ENCODE peak calls at places on chromosome 19, in six cellular contexts. F is HCT116, Y is GM23338, P is PC-3, N is neural progenitor cell, T is OCI-LY7. R is an unnamed sample.

GRCh38 chr19:19900124-19900523 is 622 bp upstream of the ZNF93 start:
- DNase-seq in F (no peak), Y (peak; percentile 33), P (no peak), N (no peak), T (no peak), R (no peak)

GRCh38 chr19:21432590-21432989 is 35.7 kb downstream of the ZNF493 start:
- DNase-seq in F (no peak), Y (no peak), P (no peak), N (no peak), T (no peak), R (no peak)

GRCh38 chr19:7224205-7224833 is 69.9 kb downstream of the INSR start:
- DNase-seq in F (no peak), Y (no peak), P (peak; percentile 16), N (no peak), T (no peak), R (no peak)

GRCh38 chr19:29477831-29478577 is 47.8 kb upstream of the VSTM2B start:
- DNase-seq in F (no peak), Y (no peak), P (no peak), N (no peak), T (no peak), R (no peak)

GRCh38 chr19:1447944-1448343 is 2.0 kb upstream of the APC2 start:
- DNase-seq in F (no peak), Y (no peak), P (no peak), N (no peak), T (no peak), R (no peak)

GRCh38 chr19:10640361-10640760 is 13.8 kb upstream of the ILF3 start:
- DNase-seq in F (no peak), Y (no peak), P (no peak), N (no peak), T (no peak), R (no peak)

GRCh38 chr19:10037367-10037766 is 24.1 kb downstream of the RDH8 start:
- DNase-seq in F (no peak), Y (no peak), P (no peak), N (no peak), T (no peak), R (no peak)

GRCh38 chr19:39544201-39544903 is 4.4 kb upstream of the EID2 start:
- DNase-seq in F (no peak), Y (no peak), P (no peak), N (no peak), T (no peak), R (no peak)

GRCh38 chr19:38669532-38669931 is 22.1 kb downstream of the ACTN4 start:
- DNase-seq in F (no peak), Y (no peak), P (no peak), N (no peak), T (no peak), R (peak; percentile 31)

GRCh38 chr19:16025108-16026101 is 50.9 kb upstream of the TPM4 start:
- DNase-seq in F (peak; percentile 56), Y (peak; percentile 52), P (peak; percentile 71), N (peak; percentile 36), T (peak; percentile 22), R (peak; percentile 19)

GRCh38 chr19:35295792-35296462 is 4.0 kb downstream of the MAG start:
- DNase-seq in F (no peak), Y (peak; percentile 73), P (no peak), N (no peak), T (peak; percentile 92), R (peak; percentile 39)

GRCh38 chr19:1521636-1522035 is 2.2 kb upstream of the PLK5 start:
- DNase-seq in F (no peak), Y (no peak), P (no peak), N (no peak), T (no peak), R (no peak)

GRCh38 chr19:8110931-8111330 is 38.5 kb downstream of the FBN3 start:
- DNase-seq in F (no peak), Y (no peak), P (no peak), N (no peak), T (no peak), R (no peak)

GRCh38 chr19:49581007-49581508 is at the start of gene PRRG2:
- DNase-seq in F (peak; percentile 62), Y (peak; percentile 86), P (peak; percentile 69), N (no peak), T (no peak), R (no peak)

GRCh38 chr19:16376649-16377048 is 52.0 kb downstream of the KLF2 start:
- DNase-seq in F (no peak), Y (peak; percentile 82), P (peak; percentile 31), N (peak; percentile 34), T (peak; percentile 58), R (no peak)

GRCh38 chr19:1315470-1316166 is 29.9 kb downstream of the EFNA2 start:
- DNase-seq in F (peak; percentile 18), Y (peak; percentile 78), P (peak; percentile 50), N (peak; percentile 77), T (no peak), R (peak; percentile 34)

GRCh38 chr19:58332697-58333096 is 5.9 kb downstream of the ZSCAN22 start:
- DNase-seq in F (no peak), Y (no peak), P (no peak), N (no peak), T (no peak), R (no peak)

GRCh38 chr19:10005632-10006334 is 4.5 kb downstream of the COL5A3 start:
- DNase-seq in F (no peak), Y (no peak), P (no peak), N (no peak), T (no peak), R (no peak)

GRCh38 chr19:35363711-35364425 is 5.6 kb downstream of the FFAR3 start:
- DNase-seq in F (no peak), Y (no peak), P (no peak), N (no peak), T (no peak), R (no peak)

GRCh38 chr19:10260141-10260584 is 8.1 kb downstream of the MRPL4 start:
- DNase-seq in F (peak; percentile 23), Y (no peak), P (peak; percentile 56), N (no peak), T (no peak), R (no peak)

GRCh38 chr19:27733551-27734266 is 1479.2 kb downstream of the UQCRFS1 start:
- DNase-seq in F (no peak), Y (no peak), P (no peak), N (no peak), T (no peak), R (no peak)

GRCh38 chr19:34096020-34096915 is 76.0 kb upstream of the LSM14A start:
- DNase-seq in F (peak; percentile 66), Y (peak; percentile 83), P (peak; percentile 72), N (peak; percentile 80), T (peak; percentile 68), R (peak; percentile 47)

GRCh38 chr19:36672368-36672767 is 5.7 kb upstream of the ZNF461 start:
- DNase-seq in F (no peak), Y (no peak), P (no peak), N (no peak), T (no peak), R (no peak)

GRCh38 chr19:43503501-43504425 is 783 bp downstream of the PHLDB3 start:
- DNase-seq in F (peak; percentile 83), Y (peak; percentile 99), P (peak; percentile 91), N (peak; percentile 99), T (peak; percentile 97), R (peak; percentile 97)

GRCh38 chr19:43501661-43502418 is 2.7 kb downstream of the PHLDB3 start:
- DNase-seq in F (no peak), Y (peak; percentile 94), P (no peak), N (peak; percentile 64), T (no peak), R (no peak)

GRCh38 chr19:43505186-43505456 is 575 bp upstream of the PHLDB3 start:
- DNase-seq in F (no peak), Y (no peak), P (no peak), N (no peak), T (no peak), R (no peak)

GRCh38 chr19:43504426-43505185 is at the start of gene PHLDB3:
- DNase-seq in F (no peak), Y (peak; percentile 65), P (peak; percentile 17), N (no peak), T (no peak), R (peak; percentile 39)

DNA sequence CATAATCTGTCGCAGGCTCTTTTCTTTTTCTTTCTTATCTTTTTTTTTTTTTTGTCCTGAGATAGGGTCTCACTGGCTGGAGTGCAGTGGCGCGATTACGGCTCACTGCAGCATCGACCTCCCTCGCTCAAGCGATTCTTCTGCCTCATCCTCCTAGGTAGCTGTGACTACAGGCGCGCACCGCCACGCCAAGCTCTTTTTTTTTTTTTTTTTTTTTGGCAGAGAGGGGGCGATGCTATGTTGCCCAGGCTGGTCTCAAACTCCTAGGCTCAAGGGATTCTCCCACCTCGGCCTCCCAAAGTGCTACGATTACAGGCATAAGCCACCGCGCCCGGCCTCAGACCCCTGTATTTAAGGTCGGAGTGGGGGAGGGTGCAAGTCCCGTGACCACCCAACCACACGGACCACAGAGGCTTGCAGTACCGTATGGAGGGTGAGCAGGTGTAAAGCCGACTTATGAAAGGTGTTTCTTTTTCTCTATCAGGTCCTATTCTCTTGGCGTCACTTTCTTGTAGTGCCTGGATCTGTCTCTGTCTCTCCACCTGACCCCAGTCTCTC is 2.0 kb downstream of the PHLDB3 start:
- DNase-seq in F (no peak), Y (no peak), P (no peak), N (no peak), T (no peak), R (no peak)
- H3K27ac ChIP-seq in F (no peak overlapping the region), Y (no peak overlapping the region), P (no peak overlapping the region), N (no peak overlapping the region), T (no peak overlapping the region), R (no peak overlapping the region)

GRCh38 chr19:245457-245856 is 45.7 kb downstream of the PLPP2 start:
- DNase-seq in F (no peak), Y (no peak), P (no peak), N (no peak), T (no peak), R (no peak)

DNA sequence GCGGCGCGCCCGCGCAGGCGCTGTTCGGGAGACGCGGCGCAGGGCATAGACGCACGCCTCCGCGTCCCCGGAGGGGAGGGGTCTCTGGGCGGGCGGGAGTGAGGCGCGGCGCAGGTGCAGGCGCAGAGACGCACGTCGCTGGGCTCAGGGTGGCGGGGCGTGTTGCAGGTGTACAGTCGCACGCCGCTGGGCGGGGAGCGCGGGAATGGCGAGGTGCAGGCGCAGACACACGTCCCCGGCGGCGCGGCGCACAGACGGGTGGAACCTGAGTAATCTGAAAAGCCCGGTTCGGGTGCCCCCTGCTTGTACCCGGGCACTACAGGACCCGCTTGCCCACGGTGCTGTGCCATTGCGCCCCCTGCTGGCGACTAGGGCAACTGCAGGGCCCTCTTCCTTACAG is 44.7 kb downstream of the PLPP2 start:
- DNase-seq in F (no peak), Y (peak; percentile 24), P (no peak), N (no peak), T (peak; percentile 12), R (no peak)
- TF ChIP-seq EZH2phosphoT487 in F (no peak), Y (no peak), P (no peak), N (no peak), T (no peak), R (no peak)

DNA sequence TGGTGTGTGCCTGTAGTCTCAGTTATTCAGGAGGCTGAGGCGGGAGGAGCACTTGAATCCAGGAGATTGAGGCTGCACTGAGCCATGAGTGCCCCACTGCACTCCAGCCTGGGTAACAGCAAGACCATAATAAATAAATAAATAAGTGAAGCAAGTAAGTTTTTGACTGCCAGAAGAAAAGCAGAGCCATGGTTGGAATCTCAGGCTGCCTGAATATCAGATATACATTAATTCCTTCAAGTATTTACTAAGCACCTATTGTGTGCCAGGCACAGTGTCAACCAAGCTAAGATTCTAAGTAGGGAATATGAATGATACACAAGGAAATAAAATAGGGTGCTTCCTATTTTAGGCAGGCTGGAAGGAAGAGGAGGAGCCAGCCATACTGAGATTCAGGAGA is 1.4 kb downstream of the GDF15 start:
- DNase-seq in F (no peak), Y (no peak), P (no peak), N (no peak), T (no peak), R (no peak)
- H3K27ac ChIP-seq in F (peak overlapping the region; percentile 82), Y (no peak overlapping the region), P (no peak overlapping the region), N (no peak overlapping the region), T (no peak overlapping the region), R (no peak overlapping the region)

GRCh38 chr19:45142016-45142727 is 18.6 kb downstream of the NKPD1 start:
- DNase-seq in F (no peak), Y (no peak), P (no peak), N (no peak), T (no peak), R (no peak)
- TF ChIP-seq EZH2phosphoT487 in F (no peak), Y (no peak), P (no peak), N (no peak), T (no peak), R (no peak)

R was measured in MM.1S.